ENCODE peak calls at places on chromosomes 2 and 18, in nine cellular contexts. K is lower lobe of right lung, B is tibial nerve, D is right lobe of liver, X is thyroid gland, N is psoas muscle, Z is breast epithelium, W is mammary epithelial cell, I is sigmoid colon. U is an unnamed sample.

GRCh38 chr2:46332686-46333281 is 35.6 kb downstream of the EPAS1 start:
- DNase-seq in K (no peak), B (no peak), D (peak; percentile 80), X (no peak), N (no peak), Z (no peak), W (peak; percentile 99), I (no peak), U (no peak)

GRCh38 chr18:55287935-55288868 is 299.8 kb downstream of the TCF4 start:
- DNase-seq in K (no peak), B (no peak), D (no peak), X (no peak), N (no peak), Z (no peak), W (no peak), I (no peak), U (no peak)

GRCh38 chr2:46344696-46345095 is 47.5 kb downstream of the EPAS1 start:
- DNase-seq in K (no peak), B (no peak), D (no peak), X (no peak), N (no peak), Z (no peak), W (no peak), I (no peak), U (no peak)

GRCh38 chr2:216574046-216574445 is 59.2 kb upstream of the IGFBP2 start:
- DNase-seq in K (no peak), B (no peak), D (no peak), X (no peak), N (no peak), Z (no peak), W (no peak), I (no peak), U (no peak)

GRCh38 chr2:50388324-50388723 is 643.6 kb downstream of the NRXN1 start:
- DNase-seq in K (no peak), B (no peak), D (no peak), X (no peak), N (no peak), Z (no peak), W (no peak), I (no peak), U (no peak)

GRCh38 chr2:88874063-88874657 is 182.7 kb downstream of the RPIA start:
- DNase-seq in K (no peak), B (no peak), D (no peak), X (peak; percentile 40), N (no peak), Z (no peak), W (peak; percentile 32), I (no peak), U (no peak)

GRCh38 chr2:35819053-35819452 is 536.5 kb upstream of the CRIM1 start:
- DNase-seq in K (no peak), B (no peak), D (no peak), X (no peak), N (no peak), Z (no peak), W (no peak), I (no peak), U (no peak)

GRCh38 chr18:44521673-44522032 is 159.0 kb upstream of the SETBP1 start:
- DNase-seq in K (no peak), B (no peak), D (no peak), X (no peak), N (no peak), Z (no peak), W (peak; percentile 50), I (no peak), U (no peak)

DNA sequence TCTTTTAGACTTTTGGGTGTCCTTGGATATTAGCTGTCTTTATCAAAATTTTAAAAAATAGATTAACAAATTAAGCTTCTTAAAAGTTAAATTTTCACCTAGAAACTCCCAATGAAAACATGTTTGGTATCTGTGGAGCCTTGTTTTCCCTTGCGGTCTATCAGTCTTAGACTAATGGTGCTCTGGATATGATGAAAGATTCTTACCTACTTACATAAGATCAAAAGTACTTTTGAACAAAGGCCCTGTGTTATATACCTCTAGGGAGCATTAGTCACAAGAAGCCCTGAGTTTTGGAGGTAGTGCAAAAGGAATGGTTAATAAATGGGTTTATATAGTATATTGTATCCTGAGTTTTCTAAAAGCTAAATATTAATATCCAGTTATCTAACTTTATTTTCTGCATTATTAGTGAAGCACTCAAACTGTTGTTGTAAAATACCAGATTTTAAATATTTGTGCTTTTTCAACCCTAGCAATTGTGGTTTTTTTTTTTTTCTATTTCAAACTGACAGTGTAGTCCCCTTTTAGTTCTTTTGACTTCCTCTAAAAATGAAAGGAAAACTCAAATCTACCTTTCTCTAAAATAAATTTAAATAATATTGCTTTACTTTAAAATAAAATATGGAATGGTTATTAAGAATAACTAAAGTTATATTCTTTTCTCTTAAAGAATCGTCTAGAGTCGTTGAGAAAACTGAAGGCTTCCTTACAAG is 18.1 kb downstream of the NDC80 start:
- DNase-seq in K (no peak), B (no peak), D (no peak), X (no peak), N (no peak), Z (no peak), W (peak; percentile 88), I (no peak), U (no peak)
- H3K4me3 ChIP-seq in K (no peak overlapping the region), B (no peak overlapping the region), D (no peak overlapping the region), X (no peak overlapping the region), N (peak overlapping the region; percentile 9), Z (no peak overlapping the region), W (no peak overlapping the region), I (no peak overlapping the region), U (no peak overlapping the region)

GRCh38 chr2:54722641-54723299 is 692 bp upstream of the EML6 start:
- DNase-seq in K (no peak), B (no peak), D (no peak), X (no peak), N (no peak), Z (no peak), W (peak; percentile 41), I (no peak), U (no peak)

GRCh38 chr2:54724560-54725342 is 1.3 kb downstream of the EML6 start:
- DNase-seq in K (peak; percentile 48), B (no peak), D (peak; percentile 48), X (peak; percentile 51), N (peak; percentile 51), Z (no peak), W (peak; percentile 11), I (peak; percentile 67), U (no peak)

GRCh38 chr2:54724150-54724559 is 693 bp downstream of the EML6 start:
- DNase-seq in K (no peak), B (no peak), D (no peak), X (no peak), N (no peak), Z (no peak), W (peak; percentile 35), I (no peak), U (no peak)

GRCh38 chr2:54725343-54726099 is 2.1 kb downstream of the EML6 start:
- DNase-seq in K (no peak), B (no peak), D (no peak), X (no peak), N (no peak), Z (no peak), W (no peak), I (no peak), U (no peak)

DNA sequence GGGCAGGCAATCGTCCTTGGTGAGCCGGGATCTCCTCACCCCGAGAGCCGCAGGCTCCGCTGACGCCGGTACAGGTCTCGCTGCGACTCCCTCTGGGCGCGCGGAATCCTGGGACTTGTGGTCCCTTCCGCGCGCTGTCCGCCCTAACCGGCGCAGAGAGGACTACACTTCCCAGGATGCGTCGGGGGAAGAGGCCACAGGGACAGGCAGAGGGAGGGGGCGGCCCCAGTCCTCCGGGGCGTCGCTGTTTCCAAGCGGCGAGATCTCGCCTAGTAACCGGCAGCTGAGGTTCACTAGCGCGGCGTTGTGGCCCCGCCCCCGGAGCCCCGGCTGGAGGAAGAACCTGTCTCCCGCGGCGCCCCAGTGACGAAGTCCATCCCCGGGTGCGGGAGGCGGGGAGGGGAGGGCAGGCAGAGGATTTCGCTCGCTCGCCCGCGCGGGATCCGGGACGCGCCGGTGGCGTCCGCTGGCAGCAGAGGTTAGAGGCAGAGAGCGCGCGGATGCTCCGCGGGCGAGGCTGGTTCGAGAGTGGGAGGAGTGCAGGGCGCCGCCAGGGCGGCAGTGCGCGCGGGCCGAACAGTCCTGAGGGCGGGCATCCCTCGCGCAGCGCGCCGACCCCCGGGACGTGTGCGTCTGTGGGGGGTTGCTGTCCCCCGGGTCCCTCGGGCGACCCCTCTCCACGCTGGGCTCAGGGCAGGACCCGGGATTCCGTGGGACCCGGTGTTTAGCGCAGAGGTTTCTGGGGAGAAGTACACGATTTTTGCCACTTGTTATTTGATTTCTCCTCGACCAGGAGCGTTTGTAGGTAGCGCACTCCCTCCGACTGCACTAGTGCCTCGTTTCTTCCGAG is at the start of gene EML6:
- DNase-seq in K (peak; percentile 99), B (peak; percentile 92), D (peak; percentile 99), X (peak; percentile 99), N (peak; percentile 99), Z (peak; percentile 96), W (peak; percentile 99), I (peak; percentile 99), U (peak; percentile 99)
- TF ChIP-seq CTCF in K (peak; percentile 34), B (peak; percentile 26), D (peak; percentile 13), X (no peak), N (peak; percentile 16), Z (no peak), W (peak; percentile 27), I (no peak), U (no peak)

DNA sequence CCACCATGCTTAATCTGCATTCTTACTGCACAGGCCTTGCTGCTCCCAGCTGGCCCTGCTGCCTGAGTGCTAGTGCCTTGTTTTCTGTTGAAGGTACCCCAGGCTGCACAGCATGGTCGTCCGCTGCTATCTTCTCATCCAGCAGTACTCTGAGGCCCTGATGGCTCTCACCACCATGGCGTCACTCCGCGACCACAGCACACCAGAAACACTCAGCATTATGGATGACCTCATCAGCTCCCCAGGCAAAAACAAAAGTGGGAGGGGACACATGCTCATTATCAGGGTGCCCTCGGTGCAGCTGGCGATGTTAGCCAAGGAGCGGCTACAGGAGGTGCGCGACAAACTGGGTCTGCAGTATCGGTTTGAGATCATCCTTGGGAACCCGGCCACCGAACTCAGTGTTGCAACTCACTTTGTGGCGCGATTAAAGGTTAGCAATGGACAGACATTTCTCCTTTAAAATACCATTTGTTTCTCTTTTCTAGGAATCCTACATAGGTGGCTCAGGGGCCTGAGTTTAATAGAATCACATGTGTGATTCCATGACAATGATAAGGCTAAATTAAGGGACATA is 110.5 kb downstream of the ESCO1 start:
- DNase-seq in K (no peak), B (no peak), D (no peak), X (no peak), N (no peak), Z (no peak), W (no peak), I (no peak), U (no peak)
- H3K4me1 ChIP-seq in K (no peaks in the 10 kb centered on the region), B (no peaks in the 10 kb centered on the region), D (no peaks in the 10 kb centered on the region), X (peaks cover 15% of the 10 kb centered on the region), N (peaks cover 17% of the 10 kb centered on the region), Z (no peaks in the 10 kb centered on the region), W (no peaks in the 10 kb centered on the region), I (no peaks in the 10 kb centered on the region), U (no peaks in the 10 kb centered on the region)

GRCh38 chr2:66574701-66575624 is 140.0 kb downstream of the MEIS1 start:
- DNase-seq in K (no peak), B (no peak), D (peak; percentile 65), X (peak; percentile 33), N (peak; percentile 65), Z (no peak), W (peak; percentile 66), I (peak; percentile 92), U (no peak)

GRCh38 chr2:66573412-66573811 is 138.5 kb downstream of the MEIS1 start:
- DNase-seq in K (no peak), B (no peak), D (no peak), X (no peak), N (no peak), Z (no peak), W (no peak), I (no peak), U (no peak)

GRCh38 chr2:66575625-66576371 is 140.9 kb downstream of the MEIS1 start:
- DNase-seq in K (peak; percentile 53), B (no peak), D (peak; percentile 48), X (no peak), N (peak; percentile 56), Z (no peak), W (no peak), I (peak; percentile 89), U (peak; percentile 80)

GRCh38 chr2:66571873-66572272 is 136.9 kb downstream of the MEIS1 start:
- DNase-seq in K (no peak), B (no peak), D (no peak), X (no peak), N (no peak), Z (no peak), W (no peak), I (no peak), U (no peak)

DNA sequence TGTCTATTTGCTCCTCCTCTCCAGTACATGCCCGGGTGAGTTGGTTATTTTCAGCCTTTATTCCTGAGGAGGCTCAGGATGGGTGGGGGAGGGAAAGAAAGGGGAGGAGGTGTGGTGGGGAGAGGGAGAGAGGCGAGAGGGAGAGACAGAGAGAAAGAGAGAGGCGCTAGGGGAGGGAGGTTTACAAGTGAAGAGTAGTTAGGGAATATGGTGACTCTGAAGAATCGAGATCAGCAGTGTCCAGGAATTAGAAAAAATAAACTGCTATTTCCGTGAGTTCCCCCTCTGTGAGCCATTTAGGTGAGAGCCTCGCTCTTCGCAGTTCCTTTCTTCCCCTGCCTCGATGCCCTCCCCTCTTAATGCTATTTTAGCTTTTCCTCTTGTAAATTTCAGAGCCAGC is 138.9 kb downstream of the MEIS1 start:
- DNase-seq in K (no peak), B (no peak), D (no peak), X (no peak), N (no peak), Z (no peak), W (no peak), I (no peak), U (no peak)
- H3K4me3 ChIP-seq in K (no peak overlapping the region), B (no peak overlapping the region), D (no peak overlapping the region), X (no peak overlapping the region), N (no peak overlapping the region), Z (no peak overlapping the region), W (no peak overlapping the region), I (peak overlapping the region; percentile 73), U (no peak overlapping the region)

U was measured in left lung.